ENCODE peak calls at places on chromosomes 2 and 18, in six cellular contexts. C is fibroblast of gingiva; D is activated B cell treated with CpG ODN at 0.5 μM for 24 hours; N is activated CD8-positive, alpha-beta memory T cell treated with anti-CD3 and anti-CD28 coated beads, Interleukin-2, amount 10 ng/mL, durations not matched to agents 7 days and 5 days; W is NCI-H187 treated with DMSO at 0.1 percent for 48 hours; Z is ovary. Y is an unnamed sample.

GRCh38 chr2:148817210-148817708 is 57.8 kb upstream of the KIF5C start:
- DNase-seq in C (no peak), D (no peak), N (no peak), W (no peak), Z (no peak), Y (no peak)

GRCh38 chr2:29528371-29528770 is 393.0 kb downstream of the ALK start:
- DNase-seq in C (no peak), D (no peak), N (no peak), W (no peak), Z (no peak), Y (no peak)

GRCh38 chr2:226578879-226579278 is 220.7 kb downstream of the IRS1 start:
- DNase-seq in C (peak), D (no peak), N (no peak), W (no peak), Z (no peak), Y (no peak)

GRCh38 chr2:148218326-148219075 is 197.6 kb downstream of the MBD5 start:
- DNase-seq in C (no peak), D (no peak), N (no peak), W (no peak), Z (no peak), Y (no peak)

GRCh38 chr18:25590456-25590855 is 238.5 kb upstream of the ZNF521 start:
- DNase-seq in C (no peak), D (no peak), N (no peak), W (no peak), Z (no peak), Y (no peak)

GRCh38 chr2:67561411-67561965 is 164.4 kb downstream of the ETAA1 start:
- DNase-seq in C (peak), D (no peak), N (no peak), W (no peak), Z (peak), Y (no peak)

GRCh38 chr2:219901155-219901554 is 273.7 kb downstream of the SLC4A3 start:
- DNase-seq in C (no peak), D (no peak), N (no peak), W (no peak), Z (no peak), Y (no peak)

GRCh38 chr2:239266779-239267410 is 133.9 kb downstream of the HDAC4 start:
- DNase-seq in C (no peak), D (no peak), N (peak), W (no peak), Z (no peak), Y (no peak)

GRCh38 chr2:127514485-127514884 is 11.8 kb downstream of the IWS1 start:
- DNase-seq in C (no peak), D (no peak), N (no peak), W (no peak), Z (no peak), Y (no peak)

GRCh38 chr2:169871994-169872393 is 44.7 kb downstream of the UBR3 start:
- DNase-seq in C (no peak), D (no peak), N (no peak), W (no peak), Z (no peak), Y (no peak)

GRCh38 chr18:51039138-51040112 is 9.4 kb downstream of the SMAD4 start:
- DNase-seq in C (no peak), D (no peak), N (no peak), W (no peak), Z (no peak), Y (no peak)

GRCh38 chr18:61823595-61823994 is 69.2 kb downstream of the RNF152 start:
- DNase-seq in C (no peak), D (no peak), N (no peak), W (no peak), Z (no peak), Y (no peak)

GRCh38 chr18:60018801-60019462 is 119.1 kb downstream of the PMAIP1 start:
- DNase-seq in C (no peak), D (no peak), N (no peak), W (no peak), Z (no peak), Y (no peak)

GRCh38 chr2:172446524-172447063 is 19.2 kb downstream of the ITGA6 start:
- DNase-seq in C (no peak), D (no peak), N (no peak), W (no peak), Z (no peak), Y (no peak)

GRCh38 chr18:54263904-54264336 is 5.4 kb upstream of the POLI start:
- DNase-seq in C (no peak), D (no peak), N (peak), W (no peak), Z (no peak), Y (no peak)

GRCh38 chr2:143259368-143259958 is 130.2 kb downstream of the ARHGAP15 start:
- DNase-seq in C (peak), D (no peak), N (peak), W (no peak), Z (peak), Y (peak)

GRCh38 chr2:231667497-231667896 is 40.8 kb upstream of the PTMA start:
- DNase-seq in C (no peak), D (no peak), N (no peak), W (no peak), Z (no peak), Y (no peak)

GRCh38 chr2:66850406-66850805 is 415.5 kb downstream of the MEIS1 start:
- DNase-seq in C (no peak), D (no peak), N (no peak), W (no peak), Z (no peak), Y (no peak)

GRCh38 chr2:136214284-136214683 is 96.3 kb upstream of the CXCR4 start:
- DNase-seq in C (no peak), D (no peak), N (no peak), W (no peak), Z (no peak), Y (no peak)

GRCh38 chr2:168773719-168774521 is 28.5 kb upstream of the NOSTRIN start:
- DNase-seq in C (peak), D (no peak), N (peak), W (no peak), Z (peak), Y (peak)

GRCh38 chr2:224843141-224843540 is 127.0 kb upstream of the CCDC195 start:
- DNase-seq in C (no peak), D (no peak), N (no peak), W (no peak), Z (no peak), Y (no peak)

GRCh38 chr2:112118148-112118547 is 20.0 kb upstream of the FBLN7 start:
- DNase-seq in C (no peak), D (no peak), N (no peak), W (no peak), Z (no peak), Y (no peak)

GRCh38 chr18:12034241-12035100 is 53.2 kb downstream of the IMPA2 start:
- DNase-seq in C (no peak), D (no peak), N (no peak), W (no peak), Z (no peak), Y (no peak)

GRCh38 chr2:11495844-11496271 is 29.9 kb upstream of the E2F6 start:
- DNase-seq in C (no peak), D (no peak), N (no peak), W (no peak), Z (peak), Y (peak)

GRCh38 chr18:49072524-49072934 is 121.8 kb upstream of the SMAD7 start:
- DNase-seq in C (peak), D (no peak), N (no peak), W (no peak), Z (no peak), Y (no peak)

GRCh38 chr18:43596106-43596712 is 318.9 kb upstream of the SYT4 start:
- DNase-seq in C (peak), D (no peak), N (no peak), W (no peak), Z (no peak), Y (no peak)

Y was measured in nephron progenitor cell.